ENCODE peak calls at places on chromosomes 6 and 20, in seven cellular contexts. S is CD8-positive, alpha-beta memory T cell; A is WERI-Rb-1; C is CD8-positive, alpha-beta T cell; P is H9; I is pancreas; Y is breast epithelium. F is an unnamed sample.

GRCh38 chr20:58216334-58216733 is 12.1 kb downstream of the ANKRD60 start:
- DNase-seq in C (no peak), P (no peak), S (no peak), I (no peak), A (no peak), Y (no peak), F (no peak)

GRCh38 chr20:45704969-45705637 is at the start of gene WFDC10B:
- DNase-seq in I (no peak), P (no peak), S (no peak), A (peak; percentile 68), C (no peak), Y (no peak), F (no peak)

GRCh38 chr20:57882451-57883161 is 172.8 kb upstream of the PMEPA1 start:
- DNase-seq in I (no peak), P (no peak), A (no peak), C (no peak), Y (no peak), S (no peak), F (no peak)

GRCh38 chr20:63381781-63382431 is 20.8 kb upstream of the CHRNA4 start:
- DNase-seq in I (no peak), C (peak; percentile 18), P (peak; percentile 73), S (peak; percentile 21), A (peak; percentile 53), Y (no peak), F (no peak)

GRCh38 chr20:50385733-50386640 is 124.2 kb upstream of the PTPN1 start:
- DNase-seq in I (no peak), Y (no peak), S (peak; percentile 50), C (peak; percentile 66), A (no peak), P (no peak), F (peak; percentile 79)

GRCh38 chr6:94184666-94185464 is 765.5 kb upstream of the EPHA7 start:
- DNase-seq in I (no peak), Y (no peak), A (no peak), S (no peak), C (no peak), P (no peak), F (no peak)

GRCh38 chr20:10536531-10536930 is 101.4 kb downstream of the SLX4IP start:
- DNase-seq in Y (peak; percentile 56), C (peak; percentile 32), S (no peak), I (peak; percentile 66), P (peak; percentile 61), A (peak; percentile 42), F (no peak)

GRCh38 chr20:47198254-47198671 is 158.2 kb downstream of the ZMYND8 start:
- DNase-seq in Y (no peak), S (no peak), I (no peak), C (no peak), A (no peak), P (no peak), F (no peak)

GRCh38 chr6:41712651-41713103 is 22.7 kb downstream of the TFEB start:
- DNase-seq in S (no peak), A (no peak), I (peak; percentile 89), C (no peak), Y (peak; percentile 77), P (no peak), F (no peak)

GRCh38 chr6:159577564-159577963 is 115.5 kb downstream of the SOD2 start:
- DNase-seq in Y (no peak), S (no peak), A (no peak), C (no peak), I (no peak), P (peak; percentile 37), F (no peak)

GRCh38 chr6:26563488-26563887 is 25.3 kb downstream of the HMGN4 start:
- DNase-seq in P (no peak), C (no peak), Y (no peak), A (no peak), I (no peak), S (no peak), F (no peak)
- H3K27ac ChIP-seq in P (no peak overlapping the region), C (no peak overlapping the region), Y (no peak overlapping the region), A (no peak overlapping the region), I (no peak overlapping the region), S (no peak overlapping the region), F (no peak overlapping the region)

DNA sequence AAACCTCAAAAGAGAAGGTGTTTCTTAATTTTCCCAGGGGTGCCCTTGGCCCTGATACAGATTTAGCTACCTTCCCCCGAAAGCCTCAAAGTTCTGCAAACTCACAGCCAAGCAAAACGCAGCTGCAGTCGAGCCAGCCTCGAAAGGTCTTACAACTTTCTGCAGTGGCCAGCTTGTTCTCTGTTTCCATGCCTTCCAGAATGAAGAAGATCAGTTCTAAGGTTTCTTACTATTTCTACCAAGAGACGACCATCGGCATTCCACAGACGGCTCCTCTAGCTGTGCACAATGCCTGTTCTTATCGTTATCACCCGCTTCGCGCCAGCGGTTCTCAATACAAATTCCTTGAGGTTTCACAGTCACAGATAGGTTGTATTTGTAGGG is 28.5 kb upstream of the CCR6 start:
- DNase-seq in C (no peak), A (no peak), I (no peak), P (no peak), S (no peak), Y (no peak), F (peak; percentile 50)
- H3K27ac ChIP-seq in C (no peak overlapping the region), A (no peak overlapping the region), I (no peak overlapping the region), P (no peak overlapping the region), S (peak overlapping the region; percentile 62), Y (no peak overlapping the region), F (peak overlapping the region; percentile 68)

GRCh38 chr6:7154341-7155139 is 46.8 kb downstream of the RREB1 start:
- DNase-seq in I (no peak), S (no peak), P (no peak), Y (no peak), A (peak; percentile 5), C (no peak), F (no peak)
- H3K27ac ChIP-seq in I (no peak overlapping the region), S (no peak overlapping the region), P (no peak overlapping the region), Y (no peak overlapping the region), A (no peak overlapping the region), C (peak overlapping the region; percentile 11), F (peak overlapping the region; percentile 61)

GRCh38 chr6:12343122-12343439 is 52.9 kb downstream of the EDN1 start:
- DNase-seq in A (no peak), C (no peak), Y (no peak), S (no peak), I (no peak), P (no peak), F (no peak)
- H3K27ac ChIP-seq in A (no peak overlapping the region), C (no peak overlapping the region), Y (no peak overlapping the region), S (no peak overlapping the region), I (peak overlapping the region; percentile 65), P (no peak overlapping the region), F (no peak overlapping the region)

GRCh38 chr20:48831702-48832422 is 4.1 kb upstream of the PREX1 start:
- DNase-seq in C (no peak), Y (no peak), S (no peak), I (no peak), A (peak; percentile 47), P (no peak), F (no peak)
- H3K27ac ChIP-seq in C (no peak overlapping the region), Y (peak overlapping the region; percentile 35), S (no peak overlapping the region), I (no peak overlapping the region), A (no peak overlapping the region), P (no peak overlapping the region), F (peak overlapping the region; percentile 45)

DNA sequence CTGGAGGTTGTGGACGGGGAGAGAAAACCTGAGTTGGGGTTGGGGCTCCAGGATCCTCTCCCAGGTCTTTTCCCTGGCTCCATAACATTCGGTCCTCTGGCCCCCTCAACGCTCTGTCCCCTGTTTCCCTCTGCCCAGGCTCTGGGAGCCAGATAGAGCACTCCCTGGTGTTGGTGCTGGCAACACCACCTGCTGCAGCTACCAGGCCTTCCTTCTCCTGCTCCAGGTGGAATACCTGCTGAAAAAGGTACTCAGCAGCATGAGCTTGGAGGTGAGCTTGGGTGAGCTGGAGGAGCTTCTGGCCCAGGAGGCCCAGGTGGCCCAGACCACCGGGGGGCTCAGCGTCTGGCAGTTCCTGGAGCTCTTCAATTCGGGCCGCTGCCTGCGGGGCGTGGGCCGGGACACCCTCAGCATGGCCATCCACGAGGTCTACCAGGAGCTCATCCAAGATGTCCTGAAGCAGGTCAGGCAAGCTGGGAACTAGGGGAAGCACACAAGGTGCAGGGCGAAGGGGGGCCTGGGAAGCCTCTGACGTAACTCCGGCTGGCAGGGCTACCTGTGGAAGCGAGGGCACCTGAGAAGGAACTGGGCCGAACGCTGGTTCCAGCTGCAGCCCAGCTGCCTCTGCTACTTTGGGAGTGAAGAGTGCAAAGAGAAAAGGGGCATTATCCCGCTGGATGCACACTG is 14.6 kb downstream of the DEF6 start:
- DNase-seq in P (peak; percentile 23), A (no peak), C (no peak), Y (no peak), S (no peak), I (no peak), F (no peak)
- H3K27ac ChIP-seq in P (no peak overlapping the region), A (no peak overlapping the region), C (peak overlapping the region; percentile 75), Y (peak overlapping the region; percentile 12), S (peak overlapping the region; percentile 69), I (no peak overlapping the region), F (peak overlapping the region; percentile 84)

GRCh38 chr20:34875657-34876160 is 703 bp upstream of the ACSS2 start:
- DNase-seq in I (no peak), P (no peak), S (no peak), Y (no peak), A (no peak), C (no peak), F (no peak)
- H3K27ac ChIP-seq in I (peak overlapping the region; percentile 22), P (no peak overlapping the region), S (peak overlapping the region; percentile 32), Y (peak overlapping the region; percentile 81), A (no peak overlapping the region), C (peak overlapping the region; percentile 5), F (peak overlapping the region; percentile 98)

DNA sequence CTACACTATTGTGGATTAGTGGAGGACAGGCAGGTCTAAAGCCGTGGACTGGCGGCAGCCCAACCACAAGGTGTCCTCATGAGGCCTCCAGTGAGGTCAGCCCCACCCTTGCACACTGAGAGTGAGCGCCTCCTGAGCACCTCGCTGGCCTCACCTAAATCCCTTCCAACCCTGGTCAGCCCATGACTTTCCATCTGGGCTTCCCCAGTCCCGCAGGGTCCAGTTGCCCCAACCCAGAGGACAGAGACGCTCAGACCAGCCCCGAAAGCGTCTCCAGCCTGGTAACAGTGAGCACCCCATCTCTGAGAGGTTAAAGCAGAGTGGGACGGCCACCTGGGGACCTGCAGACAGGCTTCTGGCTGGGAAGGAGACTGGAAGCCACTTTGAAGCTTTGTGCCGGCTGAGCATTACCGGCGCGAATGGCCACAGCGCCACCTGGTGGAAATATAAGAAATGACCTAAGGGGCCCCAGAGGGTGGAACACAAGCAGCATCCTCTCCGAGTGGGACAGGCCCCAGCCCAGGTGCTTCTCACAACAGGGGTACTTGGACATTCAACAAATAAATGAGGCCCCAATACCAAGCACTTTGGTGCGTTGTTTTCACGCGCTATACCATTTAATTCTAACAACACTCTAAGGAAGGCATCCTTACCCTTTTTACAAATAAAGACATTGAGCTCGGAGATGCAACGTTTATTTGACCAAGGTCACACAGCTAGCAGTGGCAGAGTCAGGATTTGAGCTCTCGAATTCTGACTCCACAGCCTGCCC is 65.7 kb upstream of the TOP1 start:
- DNase-seq in S (peak; percentile 55), A (peak; percentile 84), I (peak; percentile 60), Y (peak; percentile 74), C (peak; percentile 78), P (peak; percentile 87), F (peak; percentile 52)
- H3K27ac ChIP-seq in S (no peak overlapping the region), A (peak overlapping the region; percentile 75), I (no peak overlapping the region), Y (peak overlapping the region; percentile 41), C (no peak overlapping the region), P (no peak overlapping the region), F (no peak overlapping the region)

DNA sequence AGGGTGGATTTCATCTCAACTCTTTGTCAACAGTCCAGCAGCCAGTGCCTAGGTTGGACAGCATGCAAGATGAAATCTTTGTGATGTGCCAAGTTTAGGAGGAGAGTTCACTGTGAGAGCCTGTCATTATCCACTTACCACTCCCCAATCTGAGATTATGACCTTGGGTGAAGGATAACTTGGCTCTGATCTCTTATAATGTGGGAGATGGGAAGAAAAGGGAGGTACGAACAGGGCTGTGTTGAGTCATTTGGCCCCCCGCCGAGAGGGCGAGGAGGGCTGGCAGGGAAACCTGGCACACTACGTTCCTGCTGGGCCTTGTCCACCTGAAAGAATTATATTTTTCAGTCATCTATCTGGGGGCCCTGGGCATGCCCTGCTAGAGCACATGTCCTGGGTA is 35.8 kb downstream of the LAMA4 start:
- DNase-seq in C (no peak), Y (no peak), I (no peak), A (no peak), S (no peak), P (no peak), F (no peak)
- H3K27ac ChIP-seq in C (no peak overlapping the region), Y (peak overlapping the region; percentile 43), I (no peak overlapping the region), A (no peak overlapping the region), S (no peak overlapping the region), P (no peak overlapping the region), F (no peak overlapping the region)